ENCODE peak calls at places on chromosomes 3 and 15, in eight cellular contexts. N, A, X, Z, I, O, P and U are unnamed samples.

GRCh38 chr15:87871130-87871737 is 385.3 kb downstream of the NTRK3 start:
- DNase-seq in N (no peak), A (no peak), X (no peak), Z (no peak), I (no peak), O (no peak), P (no peak), U (no peak)

GRCh38 chr3:144652573-144652972 is 681.0 kb downstream of the DIPK2A start:
- DNase-seq in N (no peak), A (no peak), X (no peak), Z (peak), I (no peak), O (no peak), P (no peak), U (no peak)

GRCh38 chr15:78840661-78841060 is 29.4 kb upstream of the ADAMTS7 start:
- DNase-seq in N (no peak), A (peak), X (no peak), Z (no peak), I (peak), O (no peak), P (no peak), U (no peak)

GRCh38 chr3:138898301-138898700 is 48.6 kb downstream of the FOXL2 start:
- DNase-seq in N (no peak), A (no peak), X (no peak), Z (peak), I (no peak), O (no peak), P (no peak), U (no peak)

GRCh38 chr3:194396897-194397756 is 1.9 kb downstream of the GP5 start:
- DNase-seq in N (no peak), A (no peak), X (no peak), Z (no peak), I (no peak), O (no peak), P (no peak), U (no peak)

GRCh38 chr3:27467545-27467944 is 16.6 kb downstream of the SLC4A7 start:
- DNase-seq in N (no peak), A (no peak), X (no peak), Z (peak), I (peak), O (peak), P (no peak), U (no peak)

GRCh38 chr3:164459526-164460151 is 618.7 kb downstream of the SI start:
- DNase-seq in N (no peak), A (no peak), X (no peak), Z (no peak), I (no peak), O (no peak), P (no peak), U (no peak)

GRCh38 chr15:56469484-56469883 is 4.5 kb upstream of the MNS1 start:
- DNase-seq in N (no peak), A (no peak), X (no peak), Z (no peak), I (no peak), O (no peak), P (no peak), U (no peak)

GRCh38 chr3:178669758-178670157 is 133.5 kb downstream of the KCNMB2 start:
- DNase-seq in N (no peak), A (no peak), X (no peak), Z (no peak), I (peak), O (no peak), P (no peak), U (no peak)

GRCh38 chr3:108090066-108090700 is 648 bp downstream of the CD47 start:
- DNase-seq in N (peak), A (no peak), X (peak), Z (peak), I (peak), O (no peak), P (no peak), U (peak)

GRCh38 chr15:90593469-90594158 is 63.9 kb downstream of the CRTC3 start:
- DNase-seq in N (no peak), A (no peak), X (no peak), Z (no peak), I (peak), O (no peak), P (no peak), U (no peak)

GRCh38 chr3:82031576-82031975 is 270.1 kb upstream of the GBE1 start:
- DNase-seq in N (no peak), A (no peak), X (no peak), Z (no peak), I (no peak), O (no peak), P (no peak), U (no peak)

GRCh38 chr3:169342652-169343051 is 320.9 kb downstream of the MECOM start:
- DNase-seq in N (no peak), A (no peak), X (no peak), Z (no peak), I (no peak), O (no peak), P (no peak), U (no peak)

GRCh38 chr15:32979710-32980109 is 214.8 kb downstream of the FMN1 start:
- DNase-seq in N (no peak), A (no peak), X (no peak), Z (peak), I (no peak), O (no peak), P (no peak), U (no peak)

GRCh38 chr3:27279153-27279552 is 90.0 kb downstream of the NEK10 start:
- DNase-seq in N (no peak), A (no peak), X (no peak), Z (peak), I (no peak), O (no peak), P (no peak), U (no peak)

GRCh38 chr15:70672081-70672480 is 91.3 kb downstream of the UACA start:
- DNase-seq in N (no peak), A (no peak), X (no peak), Z (no peak), I (peak), O (no peak), P (no peak), U (no peak)

GRCh38 chr15:29638781-29639180 is 183.5 kb downstream of the TJP1 start:
- DNase-seq in N (no peak), A (no peak), X (no peak), Z (no peak), I (no peak), O (no peak), P (no peak), U (no peak)

GRCh38 chr15:57752426-57752825 is 45.9 kb downstream of the POLR2M start:
- DNase-seq in N (no peak), A (no peak), X (no peak), Z (peak), I (no peak), O (no peak), P (no peak), U (no peak)